ENCODE peak calls at places on chromosomes 7 and 10, in nine cellular contexts. L is tibial nerve; A is colonic mucosa; P is effector memory CD4-positive, alpha-beta T cell; K is CD8-positive, alpha-beta memory T cell; M is neural progenitor cell; S is thyroid gland; N is gastrocnemius medialis; T is left ventricle myocardium inferior. E is an unnamed sample. For H3K27me3 and H3K9me3, the result is how much of the 10 kb centered on the place peaks cover.

GRCh38 chr10:43998021-43998809 is 349.5 kb upstream of the ZNF32 start:
- DNase-seq in P (no peak), T (no peak), S (no peak), L (no peak), N (no peak), K (no peak), M (no peak), A (no peak), E (no peak)

GRCh38 chr10:113690749-113691148 is 11.0 kb downstream of the CASP7 start:
- DNase-seq in L (no peak), K (no peak), N (no peak), M (no peak), A (no peak), S (no peak), T (no peak), P (no peak), E (no peak)

GRCh38 chr10:125201108-125201524 is 40.8 kb upstream of the CTBP2 start:
- DNase-seq in M (no peak), T (no peak), N (no peak), K (no peak), P (no peak), A (no peak), L (no peak), S (no peak), E (no peak)

GRCh38 chr7:123367508-123368122 is 166.8 kb downstream of the IQUB start:
- DNase-seq in N (no peak), M (peak), A (no peak), T (no peak), L (no peak), P (no peak), S (peak), K (no peak), E (peak)

GRCh38 chr7:30470163-30470770 is 8.3 kb downstream of the NOD1 start:
- DNase-seq in S (peak), P (no peak), N (no peak), M (no peak), A (no peak), T (peak), L (no peak), K (no peak), E (no peak)

GRCh38 chr7:116692599-116693308 is 20.8 kb downstream of the MET start:
- DNase-seq in S (no peak), M (no peak), N (no peak), K (no peak), A (no peak), L (no peak), P (no peak), T (no peak), E (no peak)

GRCh38 chr7:11212816-11213215 is 239.1 kb downstream of the PHF14 start:
- DNase-seq in M (no peak), S (no peak), P (no peak), N (no peak), K (no peak), A (no peak), L (no peak), T (no peak), E (no peak)

GRCh38 chr10:98367626-98368451 is 47.1 kb downstream of the PYROXD2 start:
- DNase-seq in L (no peak), K (no peak), P (no peak), N (no peak), T (no peak), M (no peak), A (no peak), S (no peak), E (no peak)

GRCh38 chr10:17386616-17387075 is 67.7 kb downstream of the ST8SIA6 start:
- DNase-seq in M (no peak), P (no peak), L (peak), N (no peak), K (no peak), S (no peak), A (no peak), T (peak), E (no peak)

GRCh38 chr7:77746164-77746823 is 50.0 kb downstream of the RSBN1L start:
- DNase-seq in M (no peak), L (no peak), S (no peak), N (no peak), P (no peak), A (no peak), T (no peak), K (no peak), E (no peak)

GRCh38 chr10:86401588-86402282 is 35.1 kb upstream of the GRID1 start:
- DNase-seq in T (no peak), A (no peak), M (peak), N (no peak), L (no peak), P (no peak), K (peak), S (peak), E (peak)

GRCh38 chr7:151752037-151752436 is 124.9 kb downstream of the PRKAG2 start:
- DNase-seq in T (no peak), A (no peak), K (no peak), L (no peak), P (no peak), N (no peak), M (no peak), S (no peak), E (no peak)

GRCh38 chr7:43639858-43640491 is 57.1 kb downstream of the STK17A start:
- DNase-seq in M (peak), A (peak), L (peak), P (no peak), T (no peak), S (peak), K (no peak), N (no peak), E (no peak)

GRCh38 chr10:8393531-8393930 is 339.0 kb downstream of the GATA3 start:
- DNase-seq in P (no peak), K (no peak), M (no peak), N (no peak), L (no peak), A (no peak), T (no peak), S (no peak), E (no peak)

GRCh38 chr7:5633161-5634106 is 148.0 kb downstream of the RNF216 start:
- DNase-seq in P (no peak), M (peak), K (no peak), A (no peak), S (peak), N (no peak), L (no peak), T (no peak), E (no peak)

GRCh38 chr10:127755758-127756157 is 18.8 kb downstream of the FOXI2 start:
- DNase-seq in L (no peak), K (no peak), P (no peak), S (peak), M (no peak), A (no peak), N (no peak), T (no peak), E (no peak)

GRCh38 chr7:92137531-92137930 is 3.3 kb upstream of the CYP51A1 start:
- DNase-seq in T (no peak), P (no peak), N (no peak), L (no peak), A (no peak), K (no peak), M (no peak), S (no peak), E (no peak)

GRCh38 chr10:115856580-115856979 is 416.4 kb downstream of the GFRA1 start:
- DNase-seq in K (no peak), N (no peak), S (no peak), T (no peak), M (peak), P (no peak), L (no peak), A (no peak), E (no peak)

GRCh38 chr10:37495415-37495814 is 362.0 kb downstream of the ZNF248 start:
- DNase-seq in S (no peak), N (no peak), L (no peak), A (no peak), P (no peak), T (no peak), M (peak), K (no peak), E (no peak)

DNA sequence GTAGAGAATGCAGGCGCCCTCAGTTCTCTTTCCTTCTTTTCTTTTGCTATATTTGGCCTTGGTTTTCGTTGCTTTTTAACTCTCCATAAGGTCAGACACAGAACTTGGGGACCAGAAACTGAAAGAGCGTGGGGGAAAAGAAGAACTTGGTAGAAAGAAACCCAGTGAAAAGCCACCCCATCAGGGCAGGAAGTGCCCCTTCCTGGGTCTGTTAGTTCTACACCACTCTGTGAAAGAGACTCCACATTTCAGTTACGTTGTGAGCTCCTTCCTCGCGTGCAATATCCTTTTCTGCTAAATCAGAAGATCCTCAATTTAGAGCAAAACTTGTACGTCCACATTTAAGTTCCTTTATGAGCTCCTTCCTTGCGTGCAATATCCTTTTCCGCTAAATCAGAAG is 220.6 kb upstream of the FOXK1 start:
- DNase-seq in P (no peak), A (no peak), T (no peak), S (no peak), N (no peak), L (no peak), K (no peak), M (no peak), E (no peak)
- H3K27me3 ChIP-seq in P (under half), A (under half), T (under half), S (under half), N (under half), L (under half), K (under half), M (under half), E (under half)

GRCh38 chr10:24009115-24009514 is 199.8 kb upstream of the KIAA1217 start:
- DNase-seq in M (peak), T (no peak), A (no peak), K (no peak), S (no peak), L (no peak), P (no peak), N (no peak), E (no peak)

GRCh38 chr10:24007359-24007758 is 201.6 kb upstream of the KIAA1217 start:
- DNase-seq in L (no peak), P (no peak), A (no peak), N (no peak), S (no peak), K (no peak), T (no peak), M (no peak), E (no peak)

GRCh38 chr10:24008164-24009066 is 200.5 kb upstream of the KIAA1217 start:
- DNase-seq in S (no peak), L (no peak), T (peak), A (no peak), M (peak), P (no peak), N (peak), K (no peak), E (no peak)

GRCh38 chr10:24012249-24012803 is 196.6 kb upstream of the KIAA1217 start:
- DNase-seq in K (no peak), A (no peak), T (no peak), L (no peak), P (no peak), S (no peak), N (no peak), M (peak), E (no peak)

GRCh38 chr10:24009736-24010135 is 199.2 kb upstream of the KIAA1217 start:
- DNase-seq in N (no peak), S (no peak), P (no peak), L (no peak), A (no peak), K (no peak), M (no peak), T (no peak), E (no peak)
- H3K9me3 ChIP-seq in N (under half), S (under half), P (under half), L (under half), A (under half), K (under half), M (under half), T (under half), E (under half)

GRCh38 chr10:71216751-71217265 is 4.4 kb downstream of the UNC5B start:
- DNase-seq in L (no peak), N (no peak), T (no peak), S (no peak), M (no peak), A (no peak), P (no peak), K (no peak), E (no peak)
- H3K27me3 ChIP-seq in L (under half), N (under half), T (under half), S (under half), M (under half), A (under half), P (under half), K (under half), E (under half)

GRCh38 chr10:131588704-131589220 is 277.2 kb upstream of the TCERG1L start:
- DNase-seq in M (no peak), A (no peak), L (no peak), N (no peak), S (no peak), K (no peak), P (no peak), T (no peak), E (no peak)
- H3K9me3 ChIP-seq in M (under half), A (under half), L (under half), N (under half), S (under half), K (under half), P (under half), T (under half), E (under half)

GRCh38 chr10:123117644-123118409 is 17.9 kb upstream of the HMX3 start:
- DNase-seq in T (no peak), P (no peak), K (no peak), A (no peak), N (no peak), M (peak), L (no peak), S (no peak), E (no peak)
- H3K27me3 ChIP-seq in T (half or more), P (under half), K (under half), A (under half), N (under half), M (under half), L (under half), S (under half), E (under half)

DNA sequence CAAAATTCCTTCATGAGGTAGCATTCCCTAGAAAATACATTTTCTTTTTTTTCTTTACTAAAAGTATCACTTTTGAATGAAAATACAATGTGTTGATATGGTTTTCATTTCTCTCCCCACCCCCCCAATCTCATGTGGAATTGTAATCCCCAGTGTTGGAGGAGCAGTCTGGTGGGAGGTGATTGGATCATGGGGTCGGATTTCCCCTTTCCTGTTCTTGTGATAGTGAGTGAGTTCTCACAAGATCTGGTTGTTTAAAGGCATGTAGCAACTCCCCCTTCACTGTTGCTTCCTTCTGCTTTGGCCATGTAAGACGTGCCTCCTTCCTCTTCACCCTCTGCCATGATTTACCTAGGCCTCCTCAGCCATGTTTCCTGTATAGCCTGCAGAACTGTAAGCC is 790.3 kb upstream of the KCND2 start:
- DNase-seq in L (no peak), T (no peak), P (no peak), A (no peak), S (no peak), M (peak), N (no peak), K (no peak), E (no peak)
- H3K9me3 ChIP-seq in L (under half), T (under half), P (under half), A (under half), S (under half), M (under half), N (under half), K (under half), E (under half)

GRCh38 chr7:142835487-142835886 is 19.4 kb upstream of the EPHB6 start:
- DNase-seq in S (peak), T (no peak), M (no peak), P (no peak), N (no peak), A (no peak), L (no peak), K (no peak), E (no peak)
- H3K27me3 ChIP-seq in S (under half), T (under half), M (under half), P (under half), N (under half), A (under half), L (under half), K (under half), E (under half)

DNA sequence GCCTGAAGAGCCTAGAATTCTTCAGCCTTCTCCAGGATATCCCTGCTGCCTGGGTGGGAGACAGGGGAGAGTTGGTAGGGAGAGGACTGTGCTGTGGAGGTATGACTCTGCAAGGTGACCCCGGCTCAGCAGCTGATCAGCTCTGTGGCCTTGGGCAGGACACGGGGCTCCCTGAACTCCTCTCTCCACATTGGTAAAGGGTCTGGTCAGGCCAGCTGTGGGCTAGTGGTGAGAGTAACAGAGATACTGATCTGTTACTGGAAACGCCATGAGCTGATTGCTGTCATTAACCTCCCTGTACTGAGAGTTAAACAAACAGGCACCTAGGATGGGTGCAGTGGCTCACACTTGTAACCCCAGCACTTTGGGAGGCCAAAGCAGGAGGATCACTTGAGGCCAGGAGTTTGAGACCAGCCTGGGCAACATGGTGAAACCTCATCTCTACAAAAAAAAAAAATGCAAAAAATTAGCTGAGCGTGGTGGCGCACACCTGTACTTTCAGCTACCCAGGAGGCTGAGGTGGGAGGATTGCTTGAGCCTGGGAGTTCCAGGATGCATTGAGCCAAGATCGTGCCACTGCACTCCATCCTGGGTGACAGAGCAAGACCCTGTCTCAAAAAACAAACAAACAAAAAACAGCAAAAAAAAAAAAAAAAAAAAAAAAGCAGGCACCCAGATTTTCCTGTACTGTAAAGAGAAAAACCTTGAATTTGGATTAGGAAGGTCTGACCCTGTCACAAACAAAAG is 151.5 kb downstream of the CUX1 start:
- DNase-seq in A (no peak), M (no peak), S (no peak), K (no peak), P (no peak), L (no peak), N (no peak), T (no peak), E (no peak)
- H3K9me3 ChIP-seq in A (under half), M (under half), S (under half), K (under half), P (under half), L (under half), N (under half), T (under half), E (under half)

GRCh38 chr10:61325183-61325582 is 128.0 kb downstream of the TMEM26 start:
- DNase-seq in S (no peak), M (no peak), P (no peak), L (no peak), A (no peak), K (no peak), T (no peak), N (no peak), E (no peak)
- H3K27me3 ChIP-seq in S (under half), M (under half), P (under half), L (under half), A (under half), K (under half), T (under half), N (under half), E (under half)

DNA sequence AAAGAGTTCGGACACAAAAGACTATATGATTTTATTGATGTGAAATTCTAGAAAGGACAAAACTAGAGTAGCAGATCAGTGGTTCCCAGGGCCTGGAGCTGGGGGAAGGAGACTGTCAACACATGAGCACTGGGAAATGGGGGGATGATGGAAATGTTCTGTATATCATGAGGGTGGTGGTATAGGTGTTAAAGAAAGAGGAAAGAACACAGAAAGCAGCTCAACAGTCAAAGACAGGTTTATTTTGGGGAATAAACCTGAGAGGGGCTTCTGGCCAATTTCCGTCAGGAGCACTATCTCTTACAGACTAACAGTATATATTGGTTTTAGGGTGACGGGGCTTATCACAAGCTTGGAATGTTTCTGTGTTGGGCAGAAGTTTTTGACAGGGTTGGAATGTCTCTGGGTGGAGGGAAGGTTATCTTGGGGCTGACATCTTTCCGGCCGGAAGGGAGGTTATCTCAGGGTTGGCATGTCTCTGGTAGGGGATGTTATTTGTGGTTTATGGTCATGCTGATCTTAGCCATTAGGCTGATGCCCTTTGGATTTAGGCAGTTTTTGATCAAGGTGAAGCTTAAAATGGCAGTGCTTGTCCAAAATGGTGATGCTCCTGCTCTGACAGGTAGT is 254.6 kb upstream of the NRP1 start:
- DNase-seq in T (no peak), N (no peak), S (no peak), M (no peak), A (no peak), K (no peak), P (no peak), L (no peak), E (no peak)
- H3K9me3 ChIP-seq in T (under half), N (under half), S (under half), M (under half), A (under half), K (under half), P (under half), L (under half), E (under half)